ENCODE peak calls at places on chromosomes 5 and 9, in four cellular contexts. M is HCT116, P is SK-N-SH, R is K562. T is an unnamed sample.

GRCh38 chr9:132207187-132207586 is 45.3 kb downstream of the NTNG2 start:
- DNase-seq in P (no peak), R (no peak), M (no peak), T (no peak)

GRCh38 chr9:34985311-34985899 is 4.1 kb upstream of the DNAJB5 start:
- DNase-seq in M (peak; percentile 59), P (peak; percentile 68), R (peak; percentile 41), T (peak; percentile 57)

GRCh38 chr5:171593401-171593800 is 174.0 kb downstream of the FGF18 start:
- DNase-seq in M (no peak), R (no peak), P (no peak), T (no peak)

GRCh38 chr5:122076023-122076422 is 2.0 kb downstream of the LOX start:
- DNase-seq in P (no peak), R (no peak), M (no peak), T (peak; percentile 88)

GRCh38 chr9:18346761-18347160 is 127.2 kb upstream of the ADAMTSL1 start:
- DNase-seq in R (no peak), P (no peak), M (no peak), T (no peak)

GRCh38 chr9:75891277-75892167 is 1.0 kb downstream of the PCSK5 start:
- DNase-seq in M (peak; percentile 12), R (peak; percentile 9), P (peak; percentile 32), T (no peak)

GRCh38 chr5:159047081-159047480 is 52.6 kb downstream of the EBF1 start:
- DNase-seq in R (no peak), P (no peak), M (no peak), T (no peak)

GRCh38 chr9:111036068-111036789 is 2.0 kb downstream of the LPAR1 start:
- DNase-seq in P (peak; percentile 69), R (no peak), M (peak; percentile 1), T (no peak)

GRCh38 chr5:28234356-28234968 is 1196.1 kb upstream of the CDH9 start:
- DNase-seq in R (no peak), M (no peak), P (no peak), T (no peak)

GRCh38 chr9:12815895-12816294 is 41.1 kb downstream of the LURAP1L start:
- DNase-seq in R (no peak), M (no peak), P (no peak), T (no peak)

GRCh38 chr9:111851536-111851935 is 45.1 kb upstream of the UGCG start:
- DNase-seq in P (no peak), M (peak; percentile 48), R (peak; percentile 13), T (no peak)

GRCh38 chr5:167726641-167727040 is 564.8 kb upstream of the WWC1 start:
- DNase-seq in R (no peak), P (no peak), M (no peak), T (no peak)

GRCh38 chr5:133150909-133151544 is 99.2 kb downstream of the HSPA4 start:
- DNase-seq in P (no peak), R (no peak), M (no peak), T (no peak)

GRCh38 chr5:133145436-133146143 is 93.8 kb downstream of the HSPA4 start:
- DNase-seq in P (no peak), M (no peak), R (no peak), T (no peak)

GRCh38 chr5:133147815-133148634 is 96.2 kb downstream of the HSPA4 start:
- DNase-seq in P (no peak), R (no peak), M (no peak), T (no peak)

GRCh38 chr5:133147411-133147810 is 95.6 kb downstream of the HSPA4 start:
- DNase-seq in P (no peak), R (no peak), M (no peak), T (no peak)

DNA sequence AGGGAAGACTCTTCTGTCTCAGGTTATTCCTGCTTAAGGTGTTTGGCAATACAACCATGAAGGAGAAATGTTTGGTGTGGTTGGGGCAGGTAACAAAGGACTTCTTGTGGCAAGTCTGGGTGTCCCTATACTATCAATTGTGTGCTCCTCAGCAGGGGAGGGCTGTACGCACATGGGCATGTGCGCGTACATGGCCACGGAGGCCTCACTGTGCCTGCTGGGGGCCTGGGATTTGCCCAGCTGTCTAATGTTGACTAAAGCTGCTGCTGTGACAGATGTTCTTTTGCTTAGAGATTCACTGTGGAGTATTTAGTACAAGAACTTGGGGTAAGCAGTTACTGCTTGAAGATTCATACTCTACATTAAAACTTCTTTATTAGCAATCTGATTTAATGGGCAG is 97.5 kb downstream of the HSPA4 start:
- DNase-seq in M (no peak), R (no peak), P (peak; percentile 41), T (no peak)
- TF ChIP-seq ELF1 in M (no peak), R (no peak), P (no peak), T (no peak)

GRCh38 chr5:35826056-35826455 is 30.6 kb upstream of the IL7R start:
- DNase-seq in M (no peak), R (no peak), P (no peak), T (no peak)

GRCh38 chr5:35832757-35833156 is 23.9 kb upstream of the IL7R start:
- DNase-seq in R (no peak), M (no peak), P (no peak), T (no peak)

GRCh38 chr5:35830587-35830986 is 26.1 kb upstream of the IL7R start:
- DNase-seq in P (no peak), M (no peak), R (no peak), T (no peak)

GRCh38 chr5:35826561-35826960 is 30.1 kb upstream of the IL7R start:
- DNase-seq in M (no peak), P (no peak), R (no peak), T (no peak)

DNA sequence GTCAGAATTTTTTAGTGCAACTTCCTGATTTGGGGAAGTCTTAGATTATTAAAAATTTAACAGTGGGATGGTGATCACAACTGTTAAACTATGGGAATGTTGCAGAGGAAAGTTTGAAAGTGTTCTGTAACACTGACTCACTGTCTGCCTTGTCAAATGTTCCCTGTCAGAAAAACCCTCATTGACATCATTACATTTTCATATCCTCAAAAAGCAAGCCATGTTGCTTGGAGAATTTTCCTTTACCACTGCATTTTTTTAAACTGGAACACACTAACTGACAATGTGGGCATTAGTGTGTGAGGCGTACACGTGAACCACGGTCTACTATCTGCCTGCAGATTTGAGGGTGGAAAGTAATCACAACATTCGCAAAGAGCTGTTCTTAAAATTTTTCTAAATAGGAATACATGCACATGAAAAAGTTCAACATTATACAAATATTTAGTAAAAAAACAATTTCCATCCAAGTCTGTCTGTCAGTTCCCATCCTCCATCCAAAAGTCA is 28.5 kb upstream of the IL7R start:
- DNase-seq in P (no peak), M (no peak), R (no peak), T (no peak)
- TF ChIP-seq ELF1 in P (no peak), M (no peak), R (no peak), T (no peak)

GRCh38 chr9:121309171-121309570 is 41.2 kb downstream of the GSN start:
- DNase-seq in R (no peak), P (no peak), M (no peak), T (no peak)
- TF ChIP-seq ELF1 in R (no peak), P (no peak), M (no peak), T (no peak)

GRCh38 chr9:91004992-91005391 is 203.4 kb downstream of the SYK start:
- DNase-seq in P (no peak), M (no peak), R (no peak), T (peak; percentile 7)
- TF ChIP-seq ELF1 in P (no peak), M (no peak), R (no peak), T (no peak)

GRCh38 chr9:94554078-94554438 is 825 bp upstream of the PCAT7 start:
- DNase-seq in R (peak; percentile 64), M (no peak), P (no peak), T (no peak)

GRCh38 chr9:94554439-94555331 is at the start of gene PCAT7:
- DNase-seq in M (peak; percentile 74), R (peak; percentile 72), P (peak; percentile 56), T (peak; percentile 84)

GRCh38 chr9:94553029-94553938 is 1.6 kb upstream of the PCAT7 start:
- DNase-seq in R (no peak), P (no peak), M (no peak), T (peak; percentile 80)
- TF ChIP-seq ELF1 in R (no peak), P (no peak), M (no peak), T (peak; percentile 15)